ENCODE peak calls at places on chromosomes 16 and 17, in seven cellular contexts. F, L, I, P, Q, E and O are unnamed samples.

GRCh38 chr16:66397736-66398433 is 29.2 kb upstream of the BEAN1 start:
- DNase-seq in F (no peak), L (no peak), I (no peak), P (no peak), Q (no peak), E (no peak), O (no peak)

GRCh38 chr17:32610943-32611342 is 124.2 kb downstream of the CDK5R1 start:
- DNase-seq in F (no peak), L (no peak), I (no peak), P (no peak), Q (no peak), E (no peak), O (no peak)

GRCh38 chr17:12545877-12546513 is 119.7 kb upstream of the MYOCD start:
- DNase-seq in F (no peak), L (peak), I (peak), P (peak), Q (peak), E (peak), O (peak)

GRCh38 chr17:82914375-82914774 is 74.6 kb upstream of the ZNF750 start:
- DNase-seq in F (peak), L (no peak), I (no peak), P (peak), Q (peak), E (no peak), O (peak)

GRCh38 chr17:348692-349425 is 3.7 kb downstream of the RPH3AL start:
- DNase-seq in F (peak), L (no peak), I (no peak), P (peak), Q (no peak), E (peak), O (peak)

GRCh38 chr16:54783980-54784379 is 146.7 kb upstream of the IRX5 start:
- DNase-seq in F (no peak), L (no peak), I (no peak), P (no peak), Q (no peak), E (no peak), O (no peak)

GRCh38 chr17:63358111-63358839 is 87.8 kb downstream of the CYB561 start:
- DNase-seq in F (no peak), L (no peak), I (peak), P (no peak), Q (no peak), E (no peak), O (no peak)

GRCh38 chr17:62819511-62820221 is 11.6 kb upstream of the MARCHF10 start:
- DNase-seq in F (peak), L (peak), I (peak), P (no peak), Q (no peak), E (peak), O (peak)

GRCh38 chr17:51456942-51457341 is 196.6 kb downstream of the UTP18 start:
- DNase-seq in F (no peak), L (no peak), I (no peak), P (no peak), Q (no peak), E (no peak), O (no peak)

GRCh38 chr17:45038771-45039634 is 12.4 kb downstream of the DCAKD start:
- DNase-seq in F (no peak), L (no peak), I (no peak), P (no peak), Q (no peak), E (no peak), O (peak)